ENCODE peak calls at places on chromosomes 6 and 20, in five cellular contexts. One of them, this sample, is unnamed.

GRCh38 chr6:38350220-38350619 is 289.5 kb downstream of the BTBD9 start:
- DNase-seq in Caki2: no peak
- DNase-seq in RPMI7951: no peak
- DNase-seq in Right ventricle myocardium superior: no peak
- DNase-seq in fibroblast of villous mesenchyme: no peak
- DNase-seq in this sample: peak

GRCh38 chr6:65566117-65566516 is 140.9 kb downstream of the EYS start:
- DNase-seq in Caki2: no peak
- DNase-seq in RPMI7951: no peak
- DNase-seq in Right ventricle myocardium superior: no peak
- DNase-seq in fibroblast of villous mesenchyme: no peak
- DNase-seq in this sample: no peak

GRCh38 chr6:124203106-124203811 is 399.6 kb downstream of the NKAIN2 start:
- DNase-seq in Caki2: no peak
- DNase-seq in RPMI7951: no peak
- DNase-seq in Right ventricle myocardium superior: no peak
- DNase-seq in fibroblast of villous mesenchyme: peak
- DNase-seq in this sample: no peak

GRCh38 chr6:112665114-112665513 is 318.0 kb downstream of the RFPL4B start:
- DNase-seq in Caki2: no peak
- DNase-seq in RPMI7951: no peak
- DNase-seq in Right ventricle myocardium superior: no peak
- DNase-seq in fibroblast of villous mesenchyme: no peak
- DNase-seq in this sample: no peak

GRCh38 chr6:115896538-115897129 is 164.1 kb downstream of the FRK start:
- DNase-seq in Caki2: peak
- DNase-seq in RPMI7951: peak
- DNase-seq in Right ventricle myocardium superior: no peak
- DNase-seq in fibroblast of villous mesenchyme: peak
- DNase-seq in this sample: peak

GRCh38 chr6:83055366-83055964 is 10.2 kb downstream of the UBE3D start:
- DNase-seq in Caki2: peak
- DNase-seq in RPMI7951: peak
- DNase-seq in Right ventricle myocardium superior: no peak
- DNase-seq in fibroblast of villous mesenchyme: peak
- DNase-seq in this sample: peak

GRCh38 chr20:56328861-56329260 is 29.9 kb upstream of the FAM210B start:
- DNase-seq in Caki2: peak
- DNase-seq in RPMI7951: peak
- DNase-seq in Right ventricle myocardium superior: no peak
- DNase-seq in fibroblast of villous mesenchyme: peak
- DNase-seq in this sample: peak

GRCh38 chr6:2127484-2127911 is 117.9 kb downstream of the GMDS start:
- DNase-seq in Caki2: no peak
- DNase-seq in RPMI7951: no peak
- DNase-seq in Right ventricle myocardium superior: peak
- DNase-seq in fibroblast of villous mesenchyme: no peak
- DNase-seq in this sample: no peak

GRCh38 chr6:151036869-151037680 is 171.6 kb downstream of the MTHFD1L start:
- DNase-seq in Caki2: peak
- DNase-seq in RPMI7951: peak
- DNase-seq in Right ventricle myocardium superior: no peak
- DNase-seq in fibroblast of villous mesenchyme: no peak
- DNase-seq in this sample: peak

GRCh38 chr6:73519943-73520687 is 717 bp downstream of the EEF1A1 start:
- DNase-seq in Caki2: peak
- DNase-seq in RPMI7951: peak
- DNase-seq in Right ventricle myocardium superior: peak
- DNase-seq in fibroblast of villous mesenchyme: peak
- DNase-seq in this sample: peak

GRCh38 chr6:154689654-154690053 is 43.6 kb upstream of the SCAF8 start:
- DNase-seq in Caki2: no peak
- DNase-seq in RPMI7951: no peak
- DNase-seq in Right ventricle myocardium superior: no peak
- DNase-seq in fibroblast of villous mesenchyme: no peak
- DNase-seq in this sample: no peak

GRCh38 chr6:4059115-4059777 is 19.7 kb downstream of the FAM217A start:
- DNase-seq in Caki2: peak
- DNase-seq in RPMI7951: peak
- DNase-seq in Right ventricle myocardium superior: no peak
- DNase-seq in fibroblast of villous mesenchyme: peak
- DNase-seq in this sample: no peak

GRCh38 chr6:163355471-163355991 is 59.0 kb upstream of the QKI start:
- DNase-seq in Caki2: peak
- DNase-seq in RPMI7951: peak
- DNase-seq in Right ventricle myocardium superior: peak
- DNase-seq in fibroblast of villous mesenchyme: peak
- DNase-seq in this sample: no peak

GRCh38 chr20:17612287-17612974 is 42.6 kb downstream of the DSTN start:
- DNase-seq in Caki2: no peak
- DNase-seq in RPMI7951: peak
- DNase-seq in Right ventricle myocardium superior: no peak
- DNase-seq in fibroblast of villous mesenchyme: peak
- DNase-seq in this sample: peak

GRCh38 chr6:170085475-170086401 is 205.1 kb downstream of the DLL1 start:
- DNase-seq in Caki2: no peak
- DNase-seq in RPMI7951: no peak
- DNase-seq in Right ventricle myocardium superior: peak
- DNase-seq in fibroblast of villous mesenchyme: peak
- DNase-seq in this sample: no peak

GRCh38 chr6:6643398-6643797 is 54.9 kb downstream of the LY86 start:
- DNase-seq in Caki2: no peak
- DNase-seq in RPMI7951: no peak
- DNase-seq in Right ventricle myocardium superior: no peak
- DNase-seq in fibroblast of villous mesenchyme: no peak
- DNase-seq in this sample: no peak

GRCh38 chr20:13231031-13231752 is 10.1 kb downstream of the ISM1 start:
- DNase-seq in Caki2: peak
- DNase-seq in RPMI7951: peak
- DNase-seq in Right ventricle myocardium superior: no peak
- DNase-seq in fibroblast of villous mesenchyme: peak
- DNase-seq in this sample: no peak

GRCh38 chr6:89023591-89024441 is 56.7 kb upstream of the PNRC1 start:
- DNase-seq in Caki2: no peak
- DNase-seq in RPMI7951: peak
- DNase-seq in Right ventricle myocardium superior: peak
- DNase-seq in fibroblast of villous mesenchyme: peak
- DNase-seq in this sample: no peak

GRCh38 chr6:45959534-45960195 is 56.0 kb downstream of the CLIC5 start:
- DNase-seq in Caki2: no peak
- DNase-seq in RPMI7951: peak
- DNase-seq in Right ventricle myocardium superior: no peak
- DNase-seq in fibroblast of villous mesenchyme: peak
- DNase-seq in this sample: peak

GRCh38 chr6:6085928-6086668 is 79.4 kb upstream of the NRN1 start:
- DNase-seq in Caki2: no peak
- DNase-seq in RPMI7951: no peak
- DNase-seq in Right ventricle myocardium superior: no peak
- DNase-seq in fibroblast of villous mesenchyme: no peak
- DNase-seq in this sample: no peak

GRCh38 chr6:154555075-154555677 is 44.7 kb upstream of the CNKSR3 start:
- DNase-seq in Caki2: peak
- DNase-seq in RPMI7951: peak
- DNase-seq in Right ventricle myocardium superior: no peak
- DNase-seq in fibroblast of villous mesenchyme: no peak
- DNase-seq in this sample: no peak

GRCh38 chr6:155313602-155314091 is 637 bp downstream of the TFB1M start:
- DNase-seq in Caki2: no peak
- DNase-seq in RPMI7951: peak
- DNase-seq in Right ventricle myocardium superior: no peak
- DNase-seq in fibroblast of villous mesenchyme: peak
- DNase-seq in this sample: peak

GRCh38 chr6:159716247-159717086 is 10.8 kb upstream of the WTAP start:
- DNase-seq in Caki2: peak
- DNase-seq in RPMI7951: peak
- DNase-seq in Right ventricle myocardium superior: no peak
- DNase-seq in fibroblast of villous mesenchyme: peak
- DNase-seq in this sample: no peak

GRCh38 chr6:55953384-55953783 is 78.0 kb upstream of the BMP5 start:
- DNase-seq in Caki2: peak
- DNase-seq in RPMI7951: peak
- DNase-seq in Right ventricle myocardium superior: no peak
- DNase-seq in fibroblast of villous mesenchyme: peak
- DNase-seq in this sample: peak

GRCh38 chr20:15945301-15945700 is 627.9 kb downstream of the KIF16B start:
- DNase-seq in Caki2: no peak
- DNase-seq in RPMI7951: no peak
- DNase-seq in Right ventricle myocardium superior: no peak
- DNase-seq in fibroblast of villous mesenchyme: peak
- DNase-seq in this sample: no peak

GRCh38 chr20:17498181-17498580 is 33.0 kb downstream of the BFSP1 start:
- DNase-seq in Caki2: no peak
- DNase-seq in RPMI7951: no peak
- DNase-seq in Right ventricle myocardium superior: no peak
- DNase-seq in fibroblast of villous mesenchyme: no peak
- DNase-seq in this sample: no peak

GRCh38 chr6:28597924-28598323 is 72.2 kb downstream of the GPX5 start:
- DNase-seq in Caki2: peak
- DNase-seq in RPMI7951: peak
- DNase-seq in Right ventricle myocardium superior: no peak
- DNase-seq in fibroblast of villous mesenchyme: no peak
- DNase-seq in this sample: peak

GRCh38 chr20:37202267-37202943 is 23.1 kb upstream of the MROH8 start:
- DNase-seq in Caki2: peak
- DNase-seq in RPMI7951: peak
- DNase-seq in Right ventricle myocardium superior: no peak
- DNase-seq in fibroblast of villous mesenchyme: peak
- DNase-seq in this sample: peak

GRCh38 chr6:14706378-14706929 is 539.4 kb upstream of the JARID2 start:
- DNase-seq in Caki2: no peak
- DNase-seq in RPMI7951: peak
- DNase-seq in Right ventricle myocardium superior: peak
- DNase-seq in fibroblast of villous mesenchyme: peak
- DNase-seq in this sample: no peak

GRCh38 chr6:77124604-77125003 is 338.7 kb downstream of the HTR1B start:
- DNase-seq in Caki2: no peak
- DNase-seq in RPMI7951: peak
- DNase-seq in Right ventricle myocardium superior: no peak
- DNase-seq in fibroblast of villous mesenchyme: peak
- DNase-seq in this sample: no peak

GRCh38 chr20:51129201-51129671 is 106.3 kb upstream of the KCNG1 start:
- DNase-seq in Caki2: no peak
- DNase-seq in RPMI7951: no peak
- DNase-seq in Right ventricle myocardium superior: no peak
- DNase-seq in fibroblast of villous mesenchyme: peak
- DNase-seq in this sample: no peak

GRCh38 chr20:37355252-37356180 is 9.6 kb downstream of the SRC start:
- DNase-seq in Caki2: no peak
- DNase-seq in RPMI7951: no peak
- DNase-seq in Right ventricle myocardium superior: no peak
- DNase-seq in fibroblast of villous mesenchyme: no peak
- DNase-seq in this sample: no peak

GRCh38 chr6:136114661-136115060 is 135.4 kb downstream of the MTFR2 start:
- DNase-seq in Caki2: no peak
- DNase-seq in RPMI7951: no peak
- DNase-seq in Right ventricle myocardium superior: no peak
- DNase-seq in fibroblast of villous mesenchyme: no peak
- DNase-seq in this sample: no peak

GRCh38 chr6:122641818-122642217 is 31.6 kb downstream of the PKIB start:
- DNase-seq in Caki2: no peak
- DNase-seq in RPMI7951: no peak
- DNase-seq in Right ventricle myocardium superior: no peak
- DNase-seq in fibroblast of villous mesenchyme: no peak
- DNase-seq in this sample: no peak

GRCh38 chr6:31186052-31186734 is 15.7 kb upstream of the POU5F1 start:
- DNase-seq in Caki2: peak
- DNase-seq in RPMI7951: no peak
- DNase-seq in Right ventricle myocardium superior: peak
- DNase-seq in fibroblast of villous mesenchyme: peak
- DNase-seq in this sample: peak

GRCh38 chr20:4091332-4092135 is 76.2 kb upstream of the RNF24 start:
- DNase-seq in Caki2: peak
- DNase-seq in RPMI7951: peak
- DNase-seq in Right ventricle myocardium superior: peak
- DNase-seq in fibroblast of villous mesenchyme: peak
- DNase-seq in this sample: peak

GRCh38 chr6:20630617-20631448 is 96.6 kb downstream of the CDKAL1 start:
- DNase-seq in Caki2: no peak
- DNase-seq in RPMI7951: no peak
- DNase-seq in Right ventricle myocardium superior: no peak
- DNase-seq in fibroblast of villous mesenchyme: no peak
- DNase-seq in this sample: peak

GRCh38 chr6:14513726-14514125 is 396.2 kb downstream of the CD83 start:
- DNase-seq in Caki2: no peak
- DNase-seq in RPMI7951: no peak
- DNase-seq in Right ventricle myocardium superior: no peak
- DNase-seq in fibroblast of villous mesenchyme: no peak
- DNase-seq in this sample: no peak

GRCh38 chr6:10451828-10452509 is 37.1 kb upstream of the TFAP2A start:
- DNase-seq in Caki2: peak
- DNase-seq in RPMI7951: peak
- DNase-seq in Right ventricle myocardium superior: no peak
- DNase-seq in fibroblast of villous mesenchyme: peak
- DNase-seq in this sample: peak